ENCODE peak calls at places on chromosomes 12 and 14, in eight cellular contexts. I, N, K, V, L, D, T and O are unnamed samples.

GRCh38 chr12:88579941-88580871 is at the start of gene KITLG:
- DNase-seq in I (peak), N (peak), K (peak), V (peak), L (peak), D (peak), T (peak), O (peak)

GRCh38 chr12:57116580-57117281 is 5.6 kb upstream of the STAT6 start:
- DNase-seq in I (no peak), N (no peak), K (no peak), V (no peak), L (no peak), D (no peak), T (no peak), O (no peak)

GRCh38 chr14:99604766-99605298 is 825 bp upstream of the CCDC85C start:
- DNase-seq in I (peak), N (no peak), K (no peak), V (no peak), L (no peak), D (no peak), T (peak), O (peak)

GRCh38 chr12:65699251-65699650 is 125.0 kb upstream of the HMGA2 start:
- DNase-seq in I (peak), N (no peak), K (no peak), V (no peak), L (no peak), D (no peak), T (no peak), O (no peak)

GRCh38 chr12:55933158-55933798 is 2.3 kb downstream of the DGKA start:
- DNase-seq in I (no peak), N (no peak), K (peak), V (no peak), L (no peak), D (no peak), T (peak), O (peak)

GRCh38 chr14:78512021-78512420 is 341.8 kb downstream of the NRXN3 start:
- DNase-seq in I (no peak), N (no peak), K (no peak), V (no peak), L (no peak), D (no peak), T (no peak), O (no peak)

GRCh38 chr14:105051182-105052109 is 13.8 kb downstream of the GPR132 start:
- DNase-seq in I (no peak), N (no peak), K (no peak), V (no peak), L (no peak), D (no peak), T (no peak), O (peak)

GRCh38 chr12:46524778-46525177 is 152.2 kb upstream of the SLC38A2 start:
- DNase-seq in I (peak), N (no peak), K (peak), V (peak), L (peak), D (no peak), T (no peak), O (peak)

GRCh38 chr12:98955284-98955683 is 310.2 kb downstream of the APAF1 start:
- DNase-seq in I (peak), N (no peak), K (no peak), V (no peak), L (no peak), D (no peak), T (peak), O (no peak)

GRCh38 chr14:82796081-82796480 is 1262.4 kb upstream of the SEL1L start:
- DNase-seq in I (no peak), N (no peak), K (no peak), V (no peak), L (no peak), D (no peak), T (no peak), O (no peak)

GRCh38 chr12:113463746-113464743 is 7.6 kb downstream of the LHX5 start:
- DNase-seq in I (no peak), N (no peak), K (no peak), V (no peak), L (no peak), D (no peak), T (no peak), O (no peak)

GRCh38 chr12:7642876-7643309 is 22.8 kb downstream of the APOBEC1 start:
- DNase-seq in I (no peak), N (no peak), K (no peak), V (no peak), L (no peak), D (no peak), T (no peak), O (no peak)

GRCh38 chr14:21711360-21711961 is 37.8 kb upstream of the OR4E1 start:
- DNase-seq in I (peak), N (no peak), K (no peak), V (no peak), L (no peak), D (no peak), T (peak), O (peak)

GRCh38 chr12:109308534-109309440 is at the start of gene FOXN4:
- DNase-seq in I (no peak), N (no peak), K (no peak), V (no peak), L (no peak), D (no peak), T (peak), O (no peak)

GRCh38 chr12:93174473-93174872 is 203.3 kb upstream of the NUDT4 start:
- DNase-seq in I (no peak), N (no peak), K (no peak), V (no peak), L (peak), D (no peak), T (no peak), O (no peak)
- H3K27ac ChIP-seq in I (peak), N (no peak), K (no peak), V (peak), L (peak), D (peak), T (no peak), O (no peak)

GRCh38 chr12:12777056-12777455 is 8.4 kb upstream of the APOLD1 start:
- DNase-seq in I (no peak), N (no peak), K (no peak), V (no peak), L (no peak), D (no peak), T (no peak), O (no peak)

GRCh38 chr12:12776261-12776660 is 9.2 kb upstream of the APOLD1 start:
- DNase-seq in I (peak), N (no peak), K (peak), V (no peak), L (no peak), D (no peak), T (no peak), O (peak)

GRCh38 chr12:12784116-12784515 is 1.3 kb upstream of the APOLD1 start:
- DNase-seq in I (no peak), N (no peak), K (no peak), V (no peak), L (no peak), D (no peak), T (no peak), O (no peak)

GRCh38 chr12:12774791-12775190 is 10.7 kb upstream of the APOLD1 start:
- DNase-seq in I (peak), N (no peak), K (no peak), V (no peak), L (no peak), D (no peak), T (no peak), O (no peak)

GRCh38 chr12:12779529-12779928 is 5.9 kb upstream of the APOLD1 start:
- DNase-seq in I (peak), N (no peak), K (no peak), V (no peak), L (no peak), D (no peak), T (peak), O (no peak)
- TF ChIP-seq POLR2A in I (no peak), N (no peak), K (no peak), V (no peak), L (no peak), D (no peak), T (no peak), O (no peak)

GRCh38 chr12:68632486-68632885 is 21.8 kb downstream of the RAP1B start:
- DNase-seq in I (no peak), N (no peak), K (no peak), V (no peak), L (no peak), D (no peak), T (no peak), O (no peak)
- H3K27ac ChIP-seq in I (no peak), N (no peak), K (no peak), V (no peak), L (no peak), D (no peak), T (no peak), O (no peak)

DNA sequence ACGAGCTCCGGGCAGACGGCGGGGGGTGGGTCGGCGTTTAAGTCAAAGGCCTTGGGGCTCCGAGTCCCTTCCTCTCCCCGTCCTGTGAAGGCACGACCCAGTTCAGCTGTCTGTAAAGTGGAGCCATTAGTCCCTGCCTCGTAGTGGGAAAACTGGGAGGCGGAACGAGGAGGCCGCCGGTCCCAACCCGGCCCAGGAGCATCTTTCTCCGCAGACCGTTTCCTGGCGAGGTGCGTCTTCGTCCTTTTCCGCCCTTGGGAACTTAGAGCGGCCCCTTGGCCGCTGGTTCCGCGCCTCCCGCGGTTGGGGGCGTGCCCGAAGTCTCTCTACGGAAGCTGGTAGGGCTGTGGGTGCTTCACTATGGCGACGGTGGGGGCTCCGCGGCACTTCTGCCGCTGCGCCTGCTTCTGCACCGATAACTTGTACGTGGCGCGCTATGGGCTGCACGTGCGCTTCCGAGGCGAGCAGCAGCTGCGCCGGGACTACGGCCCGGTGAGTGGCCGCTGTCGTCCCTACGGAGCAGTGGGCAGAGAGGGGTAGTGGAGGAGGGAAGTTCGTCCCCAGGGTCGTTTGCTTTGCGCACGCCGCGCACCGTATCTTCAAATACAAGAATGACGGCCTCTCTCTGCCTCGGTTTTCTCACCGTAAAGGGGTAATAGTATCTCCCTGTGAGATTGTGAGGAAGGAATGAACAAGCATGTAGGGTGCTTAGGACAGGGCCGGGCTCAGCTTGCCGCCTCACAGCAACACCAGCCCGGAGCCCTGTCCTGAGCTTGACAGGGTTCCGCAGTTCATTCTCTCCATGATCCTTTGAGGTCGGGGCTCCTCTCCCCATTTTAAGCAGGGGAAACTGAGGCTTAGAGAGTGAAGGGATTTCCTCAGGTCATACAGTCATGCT is at the start of gene OGFOD2:
- DNase-seq in I (peak), N (peak), K (peak), V (peak), L (peak), D (peak), T (peak), O (peak)
- TF ChIP-seq POLR2A in I (peak), N (no peak), K (no peak), V (no peak), L (no peak), D (peak), T (peak), O (peak)

GRCh38 chr14:96960598-96961116 is 163.5 kb downstream of the VRK1 start:
- DNase-seq in I (no peak), N (no peak), K (no peak), V (no peak), L (no peak), D (no peak), T (no peak), O (no peak)

GRCh38 chr14:96959992-96960391 is 162.8 kb downstream of the VRK1 start:
- DNase-seq in I (no peak), N (no peak), K (no peak), V (no peak), L (no peak), D (no peak), T (no peak), O (no peak)

GRCh38 chr14:96962337-96962736 is 165.2 kb downstream of the VRK1 start:
- DNase-seq in I (no peak), N (no peak), K (no peak), V (no peak), L (no peak), D (no peak), T (no peak), O (no peak)

GRCh38 chr14:96958057-96958456 is 160.9 kb downstream of the VRK1 start:
- DNase-seq in I (no peak), N (no peak), K (no peak), V (no peak), L (no peak), D (no peak), T (no peak), O (no peak)

DNA sequence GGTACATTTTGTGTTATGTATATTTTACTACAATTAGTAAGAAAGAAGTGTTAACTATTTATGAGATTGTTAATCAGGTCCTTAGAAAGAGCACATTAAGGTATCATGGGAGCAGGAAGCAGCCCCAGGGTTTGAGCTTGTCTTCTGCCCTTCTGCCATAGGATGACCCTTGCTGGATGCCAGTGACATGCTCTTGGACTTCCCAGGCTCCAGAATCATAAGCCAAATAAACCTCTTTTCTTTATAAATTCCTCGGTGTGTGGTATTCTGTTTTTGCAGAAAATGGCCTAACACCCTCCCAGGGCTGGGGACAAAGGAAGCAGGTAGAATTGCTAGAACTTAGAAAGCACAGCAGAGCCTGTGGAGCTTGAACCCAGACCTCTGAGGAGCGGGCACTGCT is 164.7 kb downstream of the VRK1 start:
- DNase-seq in I (no peak), N (no peak), K (no peak), V (no peak), L (no peak), D (no peak), T (no peak), O (no peak)
- H3K27ac ChIP-seq in I (no peak), N (peak), K (no peak), V (no peak), L (no peak), D (no peak), T (no peak), O (no peak)

GRCh38 chr12:5480953-5481300 is 49.0 kb downstream of the NTF3 start:
- DNase-seq in I (no peak), N (no peak), K (no peak), V (no peak), L (no peak), D (no peak), T (no peak), O (no peak)

GRCh38 chr12:5478081-5478706 is 46.3 kb downstream of the NTF3 start:
- DNase-seq in I (peak), N (no peak), K (no peak), V (no peak), L (no peak), D (no peak), T (no peak), O (no peak)

GRCh38 chr12:5481645-5482044 is 49.7 kb downstream of the NTF3 start:
- DNase-seq in I (no peak), N (no peak), K (no peak), V (no peak), L (no peak), D (no peak), T (no peak), O (no peak)

GRCh38 chr12:5479761-5480160 is 47.9 kb downstream of the NTF3 start:
- DNase-seq in I (no peak), N (no peak), K (no peak), V (no peak), L (no peak), D (no peak), T (no peak), O (no peak)

DNA sequence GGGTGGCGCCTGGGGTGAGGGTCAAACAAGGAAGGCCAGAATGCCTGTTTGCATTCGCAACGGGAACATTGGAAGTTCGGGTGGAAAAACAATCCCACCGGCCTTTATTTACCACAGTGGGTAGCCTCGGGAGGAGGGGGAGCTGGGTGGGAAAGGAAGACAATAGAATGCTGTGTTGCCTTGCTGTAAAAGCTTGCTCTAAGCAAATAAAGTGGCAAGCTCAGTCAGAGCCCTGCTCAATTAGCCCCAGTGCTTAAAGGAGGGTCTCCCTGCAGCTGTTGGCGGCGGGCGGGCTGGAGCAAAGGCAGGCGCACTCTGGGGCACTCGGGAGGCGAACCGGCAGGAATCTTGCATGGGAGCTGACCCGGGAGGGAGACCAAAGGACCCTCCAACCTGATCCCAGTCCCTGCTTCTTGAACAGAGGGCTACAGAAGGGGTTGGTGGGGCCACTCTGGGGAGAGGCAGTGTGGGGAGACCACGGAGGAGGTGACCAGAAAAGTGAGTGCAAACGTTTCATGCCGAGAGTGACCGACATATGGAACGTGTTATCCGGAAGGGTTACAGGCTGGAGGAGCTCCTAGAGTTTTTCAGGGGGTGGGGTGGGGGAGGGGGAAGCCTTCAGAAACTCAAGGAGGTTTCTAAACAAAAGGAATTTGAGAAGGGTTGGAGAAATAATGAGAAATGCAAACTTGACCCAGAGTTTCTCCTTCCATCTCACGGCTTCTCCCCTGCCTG is 48.5 kb downstream of the NTF3 start:
- DNase-seq in I (peak), N (no peak), K (no peak), V (no peak), L (no peak), D (no peak), T (no peak), O (no peak)
- TF ChIP-seq POLR2A in I (no peak), N (no peak), K (no peak), V (no peak), L (no peak), D (no peak), T (no peak), O (no peak)

DNA sequence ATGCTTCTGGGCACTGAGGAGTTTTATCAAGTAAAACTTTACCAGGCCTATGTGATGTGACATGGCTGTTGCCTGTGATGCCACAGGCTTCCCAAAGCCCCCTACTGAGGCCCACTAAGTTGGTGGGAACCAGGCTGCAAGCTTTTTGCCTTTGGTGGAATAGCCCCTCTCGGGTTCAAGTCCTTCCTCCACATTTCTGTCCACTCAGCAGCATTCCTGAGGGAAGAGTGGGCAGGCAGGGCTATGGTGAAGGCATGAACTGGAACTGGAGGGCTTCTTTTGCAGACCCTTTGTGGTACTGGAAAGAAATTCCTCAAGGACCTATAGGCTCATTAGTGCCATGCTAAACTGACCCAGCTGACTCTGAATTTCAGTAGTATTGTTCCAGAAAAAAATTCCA is 48.5 kb downstream of the WDR20 start:
- DNase-seq in I (no peak), N (no peak), K (no peak), V (peak), L (no peak), D (no peak), T (no peak), O (no peak)
- H3K27ac ChIP-seq in I (no peak), N (no peak), K (no peak), V (no peak), L (no peak), D (peak), T (no peak), O (peak)

DNA sequence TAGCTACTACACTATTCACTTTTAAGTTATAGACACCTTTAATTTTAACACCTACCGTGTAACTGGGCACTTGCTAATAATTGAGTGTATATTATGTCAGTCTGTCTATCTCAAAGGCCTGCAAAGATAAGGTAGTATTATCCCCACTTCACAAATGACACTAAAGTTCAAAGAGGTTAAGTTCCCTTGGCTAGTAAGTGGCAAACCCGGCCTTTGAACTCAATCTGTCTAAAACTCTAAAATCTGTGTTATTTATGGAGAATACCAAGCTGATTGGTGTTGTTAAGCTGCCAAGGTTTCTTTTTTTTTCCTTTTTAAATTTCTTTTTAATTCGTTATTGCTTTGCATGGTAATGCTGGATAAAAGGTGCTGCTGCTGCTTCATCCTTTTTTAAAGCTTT is 37.7 kb downstream of the YLPM1 start:
- DNase-seq in I (no peak), N (no peak), K (no peak), V (no peak), L (no peak), D (no peak), T (no peak), O (no peak)
- TF ChIP-seq POLR2A in I (no peak), N (no peak), K (no peak), V (no peak), L (no peak), D (no peak), T (no peak), O (no peak)

DNA sequence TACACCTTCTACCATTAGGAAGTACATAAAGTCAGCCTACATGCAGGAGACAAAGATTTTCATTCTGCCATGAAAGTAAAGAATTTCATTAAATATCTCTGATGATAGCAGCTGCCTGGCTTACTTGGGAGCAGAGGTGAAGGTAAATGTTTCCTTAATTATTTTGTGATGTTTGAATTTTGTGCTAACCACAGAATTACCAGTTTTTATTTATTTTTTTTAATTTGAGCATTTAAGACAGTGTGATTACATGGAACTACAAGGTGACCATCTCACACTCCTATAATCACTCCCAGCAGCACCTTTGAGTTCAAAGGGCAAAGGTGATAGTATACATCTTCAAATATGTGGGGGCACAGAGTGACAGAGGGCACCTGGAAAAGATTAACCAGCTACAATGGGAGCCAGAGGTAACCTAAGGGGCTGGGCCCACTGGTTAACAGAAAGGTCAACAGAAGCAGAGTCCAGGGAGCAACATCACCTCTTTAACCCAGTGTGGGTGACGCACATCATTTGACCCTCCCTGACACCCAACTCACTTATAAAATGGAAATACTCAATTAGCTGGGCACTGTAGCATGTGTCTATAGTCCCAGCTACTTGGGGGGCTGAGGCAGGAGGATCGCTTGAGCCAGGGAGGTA is 65.0 kb downstream of the GCH1 start:
- DNase-seq in I (no peak), N (peak), K (no peak), V (no peak), L (no peak), D (no peak), T (no peak), O (no peak)
- H3K27ac ChIP-seq in I (no peak), N (peak), K (no peak), V (no peak), L (no peak), D (no peak), T (no peak), O (no peak)